ENCODE peak calls at places on chromosomes 11 and 22, in four cellular contexts. One of them, this sample, is unnamed.
A peak's percentile ranks its signal among the peaks of the same experiment; 100 is the strongest.

GRCh38 chr11:76680517-76681425 is 10.2 kb upstream of the LRRC32 start:
- DNase-seq in activated CD4-positive, alpha-beta T cell treated with anti-CD3 and anti-CD28 coated beads, Interleukin-2, amount 50 U/mL, for 1 hour: peak; percentile 32
- DNase-seq in stimulated activated CD4-positive, alpha-beta T cell treated with anti-CD3 and anti-CD28 coated beads, Interleukin-2, amount 100 ng/mL, for 48 hours: peak; percentile 69
- DNase-seq in colonic mucosa: peak; percentile 83
- DNase-seq in this sample: peak; percentile 60

GRCh38 chr11:119722281-119722794 is 6.7 kb downstream of the NECTIN1 start:
- DNase-seq in activated CD4-positive, alpha-beta T cell treated with anti-CD3 and anti-CD28 coated beads, Interleukin-2, amount 50 U/mL, for 1 hour: no peak
- DNase-seq in stimulated activated CD4-positive, alpha-beta T cell treated with anti-CD3 and anti-CD28 coated beads, Interleukin-2, amount 100 ng/mL, for 48 hours: no peak
- DNase-seq in colonic mucosa: peak; percentile 55
- DNase-seq in this sample: no peak

GRCh38 chr11:57378166-57378565 is 2.8 kb downstream of the PRG3 start:
- DNase-seq in activated CD4-positive, alpha-beta T cell treated with anti-CD3 and anti-CD28 coated beads, Interleukin-2, amount 50 U/mL, for 1 hour: no peak
- DNase-seq in stimulated activated CD4-positive, alpha-beta T cell treated with anti-CD3 and anti-CD28 coated beads, Interleukin-2, amount 100 ng/mL, for 48 hours: no peak
- DNase-seq in colonic mucosa: no peak
- DNase-seq in this sample: no peak

GRCh38 chr11:72528121-72528520 is 93.8 kb upstream of the CLPB start:
- DNase-seq in activated CD4-positive, alpha-beta T cell treated with anti-CD3 and anti-CD28 coated beads, Interleukin-2, amount 50 U/mL, for 1 hour: no peak
- DNase-seq in stimulated activated CD4-positive, alpha-beta T cell treated with anti-CD3 and anti-CD28 coated beads, Interleukin-2, amount 100 ng/mL, for 48 hours: no peak
- DNase-seq in colonic mucosa: no peak
- DNase-seq in this sample: no peak

GRCh38 chr11:69430566-69430965 is 50.9 kb upstream of the LINC01488 start:
- DNase-seq in activated CD4-positive, alpha-beta T cell treated with anti-CD3 and anti-CD28 coated beads, Interleukin-2, amount 50 U/mL, for 1 hour: no peak
- DNase-seq in stimulated activated CD4-positive, alpha-beta T cell treated with anti-CD3 and anti-CD28 coated beads, Interleukin-2, amount 100 ng/mL, for 48 hours: no peak
- DNase-seq in colonic mucosa: no peak
- DNase-seq in this sample: no peak

GRCh38 chr11:44625759-44626523 is 60.5 kb downstream of the CD82 start:
- DNase-seq in activated CD4-positive, alpha-beta T cell treated with anti-CD3 and anti-CD28 coated beads, Interleukin-2, amount 50 U/mL, for 1 hour: no peak
- DNase-seq in stimulated activated CD4-positive, alpha-beta T cell treated with anti-CD3 and anti-CD28 coated beads, Interleukin-2, amount 100 ng/mL, for 48 hours: no peak
- DNase-seq in colonic mucosa: peak; percentile 9
- DNase-seq in this sample: peak; percentile 8

GRCh38 chr11:2699185-2699530 is 636 bp downstream of the KCNQ1OT1 start:
- DNase-seq in activated CD4-positive, alpha-beta T cell treated with anti-CD3 and anti-CD28 coated beads, Interleukin-2, amount 50 U/mL, for 1 hour: no peak
- DNase-seq in stimulated activated CD4-positive, alpha-beta T cell treated with anti-CD3 and anti-CD28 coated beads, Interleukin-2, amount 100 ng/mL, for 48 hours: no peak
- DNase-seq in colonic mucosa: peak; percentile 30
- DNase-seq in this sample: no peak

GRCh38 chr11:67307545-67308001 is 4.2 kb downstream of the SSH3 start:
- DNase-seq in activated CD4-positive, alpha-beta T cell treated with anti-CD3 and anti-CD28 coated beads, Interleukin-2, amount 50 U/mL, for 1 hour: no peak
- DNase-seq in stimulated activated CD4-positive, alpha-beta T cell treated with anti-CD3 and anti-CD28 coated beads, Interleukin-2, amount 100 ng/mL, for 48 hours: no peak
- DNase-seq in colonic mucosa: no peak
- DNase-seq in this sample: no peak

GRCh38 chr22:28594784-28595324 is 84.8 kb downstream of the TTC28 start:
- DNase-seq in activated CD4-positive, alpha-beta T cell treated with anti-CD3 and anti-CD28 coated beads, Interleukin-2, amount 50 U/mL, for 1 hour: no peak
- DNase-seq in stimulated activated CD4-positive, alpha-beta T cell treated with anti-CD3 and anti-CD28 coated beads, Interleukin-2, amount 100 ng/mL, for 48 hours: no peak
- DNase-seq in colonic mucosa: no peak
- DNase-seq in this sample: no peak

GRCh38 chr22:41917906-41918791 is 3.3 kb upstream of the SHISA8 start:
- DNase-seq in activated CD4-positive, alpha-beta T cell treated with anti-CD3 and anti-CD28 coated beads, Interleukin-2, amount 50 U/mL, for 1 hour: no peak
- DNase-seq in stimulated activated CD4-positive, alpha-beta T cell treated with anti-CD3 and anti-CD28 coated beads, Interleukin-2, amount 100 ng/mL, for 48 hours: no peak
- DNase-seq in colonic mucosa: peak; percentile 60
- DNase-seq in this sample: no peak

GRCh38 chr22:22902247-22902962 is 14.8 kb downstream of the IGLL5 start:
- DNase-seq in activated CD4-positive, alpha-beta T cell treated with anti-CD3 and anti-CD28 coated beads, Interleukin-2, amount 50 U/mL, for 1 hour: no peak
- DNase-seq in stimulated activated CD4-positive, alpha-beta T cell treated with anti-CD3 and anti-CD28 coated beads, Interleukin-2, amount 100 ng/mL, for 48 hours: no peak
- DNase-seq in colonic mucosa: no peak
- DNase-seq in this sample: no peak

GRCh38 chr22:27454807-27455450 is 346.6 kb downstream of the MN1 start:
- DNase-seq in activated CD4-positive, alpha-beta T cell treated with anti-CD3 and anti-CD28 coated beads, Interleukin-2, amount 50 U/mL, for 1 hour: no peak
- DNase-seq in stimulated activated CD4-positive, alpha-beta T cell treated with anti-CD3 and anti-CD28 coated beads, Interleukin-2, amount 100 ng/mL, for 48 hours: no peak
- DNase-seq in colonic mucosa: no peak
- DNase-seq in this sample: no peak

GRCh38 chr11:1653541-1654387 is 24.2 kb downstream of the KRTAP5-5 start:
- DNase-seq in activated CD4-positive, alpha-beta T cell treated with anti-CD3 and anti-CD28 coated beads, Interleukin-2, amount 50 U/mL, for 1 hour: no peak
- DNase-seq in stimulated activated CD4-positive, alpha-beta T cell treated with anti-CD3 and anti-CD28 coated beads, Interleukin-2, amount 100 ng/mL, for 48 hours: no peak
- DNase-seq in colonic mucosa: no peak
- DNase-seq in this sample: no peak

GRCh38 chr11:20022363-20023081 is 137.8 kb downstream of the DBX1 start:
- DNase-seq in activated CD4-positive, alpha-beta T cell treated with anti-CD3 and anti-CD28 coated beads, Interleukin-2, amount 50 U/mL, for 1 hour: no peak
- DNase-seq in stimulated activated CD4-positive, alpha-beta T cell treated with anti-CD3 and anti-CD28 coated beads, Interleukin-2, amount 100 ng/mL, for 48 hours: no peak
- DNase-seq in colonic mucosa: no peak
- DNase-seq in this sample: no peak

GRCh38 chr11:1055990-1056771 is 18.5 kb upstream of the MUC2 start:
- DNase-seq in activated CD4-positive, alpha-beta T cell treated with anti-CD3 and anti-CD28 coated beads, Interleukin-2, amount 50 U/mL, for 1 hour: no peak
- DNase-seq in stimulated activated CD4-positive, alpha-beta T cell treated with anti-CD3 and anti-CD28 coated beads, Interleukin-2, amount 100 ng/mL, for 48 hours: no peak
- DNase-seq in colonic mucosa: no peak
- DNase-seq in this sample: no peak

This sample was measured in activated T-helper 2 cell treated with anti-CD3 and anti-CD28 coated beads, Interferon-gamma antibody, Interleukin-2, Interleukin-4, amounts not matched to agents 10 μg/mL and 5 μg/mL and 100 μg/mL, durations not matched to agents 14 hours and 24 hours and 36 hours.